ENCODE peak calls at places on chromosomes 12 and 14, in four cellular contexts. E, F, D and P are unnamed samples.

GRCh38 chr14:56787530-56787929 is 22.7 kb downstream of the OTX2 start:
- DNase-seq in D (no peak), F (no peak), E (no peak), P (no peak)

GRCh38 chr12:77940011-77940423 is 109.3 kb downstream of the NAV3 start:
- DNase-seq in D (no peak), E (no peak), F (no peak), P (peak; percentile 92)

GRCh38 chr12:53078425-53079225 is 565 bp downstream of the SPRYD3 start:
- DNase-seq in D (no peak), F (no peak), E (no peak), P (no peak)

GRCh38 chr12:57904848-57905811 is 36.2 kb upstream of the ATP23 start:
- DNase-seq in E (peak; percentile 57), D (peak; percentile 52), F (peak; percentile 47), P (peak; percentile 84)

GRCh38 chr14:61573748-61574513 is 121.4 kb upstream of the HIF1A start:
- DNase-seq in D (no peak), F (no peak), E (no peak), P (no peak)

GRCh38 chr12:103852498-103852992 is 11.5 kb upstream of the NT5DC3 start:
- DNase-seq in D (peak; percentile 30), E (no peak), F (no peak), P (no peak)

GRCh38 chr12:23887055-23887835 is 62.2 kb downstream of the SOX5 start:
- DNase-seq in D (no peak), E (no peak), F (no peak), P (no peak)

GRCh38 chr12:40152783-40153383 is 47.0 kb upstream of the SLC2A13 start:
- DNase-seq in F (no peak), D (no peak), E (no peak), P (peak; percentile 36)

GRCh38 chr12:101414533-101415119 is 7.1 kb upstream of the ARL1 start:
- DNase-seq in D (no peak), F (no peak), E (no peak), P (peak; percentile 66)

GRCh38 chr12:76183459-76184186 is 99.1 kb upstream of the NAP1L1 start:
- DNase-seq in E (no peak), D (peak; percentile 23), F (no peak), P (peak; percentile 96)

GRCh38 chr12:26195250-26195640 is at the start of gene SSPN:
- DNase-seq in E (no peak), F (peak; percentile 15), D (peak; percentile 51), P (no peak)

GRCh38 chr12:102888511-102888910 is 28.5 kb downstream of the PAH start:
- DNase-seq in D (no peak), F (no peak), E (no peak), P (no peak)